ENCODE peak calls at places on chromosomes 16 and 17, in six cellular contexts. T is small intestine; R is stimulated activated CD8-positive, alpha-beta memory T cell treated with anti-CD3 and anti-CD28 coated beads, Interleukin-4, amount 100 ng/mL, for 1 hour; D is naive thymus-derived CD8-positive, alpha-beta T cell; M is EL; P is COR-L47. N is an unnamed sample.
A peak's percentile ranks its signal among the peaks of the same experiment; 100 is the strongest.

GRCh38 chr16:16197966-16198365 is 25.3 kb downstream of the ABCC6 start:
- DNase-seq in P (no peak), R (no peak), M (no peak), T (no peak), D (no peak), N (no peak)

GRCh38 chr17:50055055-50055425 is 870 bp upstream of the ITGA3 start:
- DNase-seq in T (peak; percentile 95), D (no peak), M (peak; percentile 39), R (no peak), P (peak; percentile 15), N (no peak)

GRCh38 chr16:1078579-1079021 is 6.1 kb downstream of the SSTR5 start:
- DNase-seq in P (peak; percentile 93), M (peak; percentile 26), R (no peak), D (no peak), T (peak; percentile 76), N (no peak)

GRCh38 chr17:14015286-14015685 is 54.0 kb upstream of the COX10 start:
- DNase-seq in M (no peak), R (no peak), D (no peak), T (no peak), P (no peak), N (no peak)

GRCh38 chr17:31053076-31053475 is 41.7 kb upstream of the NF1 start:
- DNase-seq in T (no peak), P (no peak), D (no peak), M (no peak), R (no peak), N (no peak)

GRCh38 chr16:19696961-19697360 is 21.1 kb downstream of the KNOP1 start:
- DNase-seq in R (no peak), T (no peak), D (no peak), P (peak; percentile 84), M (no peak), N (no peak)

GRCh38 chr16:64878964-64879363 is 242.9 kb downstream of the CDH11 start:
- DNase-seq in D (no peak), M (no peak), R (no peak), T (no peak), P (no peak), N (no peak)

GRCh38 chr17:8056232-8056975 is 17.5 kb downstream of the ALOX15B start:
- DNase-seq in R (no peak), M (peak; percentile 54), T (peak; percentile 72), P (no peak), D (peak; percentile 42), N (peak; percentile 96)

GRCh38 chr17:50934672-50935200 is 68.6 kb upstream of the TOB1 start:
- DNase-seq in D (no peak), M (no peak), P (no peak), T (no peak), R (no peak), N (no peak)

GRCh38 chr17:65131946-65132345 is 5.2 kb upstream of the RGS9 start:
- DNase-seq in D (no peak), T (peak; percentile 88), R (no peak), M (peak; percentile 87), P (no peak), N (no peak)

GRCh38 chr17:83181991-83182619 is 102.7 kb downstream of the METRNL start:
- DNase-seq in T (no peak), R (no peak), P (no peak), D (no peak), M (no peak), N (no peak)

GRCh38 chr17:60292697-60293096 is 99.2 kb downstream of the USP32 start:
- DNase-seq in M (no peak), R (no peak), P (no peak), T (no peak), D (no peak), N (no peak)

GRCh38 chr16:22291860-22292692 is 5.1 kb upstream of the POLR3E start:
- DNase-seq in T (no peak), M (no peak), D (no peak), P (no peak), R (no peak), N (no peak)

GRCh38 chr16:72291121-72291520 is 119.2 kb upstream of the PMFBP1 start:
- DNase-seq in P (no peak), D (no peak), R (no peak), T (no peak), M (peak; percentile 88), N (no peak)

GRCh38 chr17:79393358-79394038 is 217.4 kb downstream of the RBFOX3 start:
- DNase-seq in P (peak; percentile 77), M (peak; percentile 54), R (peak; percentile 21), D (peak; percentile 53), T (peak; percentile 59), N (peak; percentile 73)

GRCh38 chr17:28997811-28998210 is 8.0 kb downstream of the SEZ6 start:
- DNase-seq in R (no peak), P (peak; percentile 90), M (no peak), D (no peak), T (no peak), N (no peak)

GRCh38 chr17:41784207-41784744 is 2.2 kb downstream of the JUP start:
- DNase-seq in D (no peak), M (peak; percentile 55), P (no peak), T (peak; percentile 37), R (no peak), N (peak; percentile 97)

N was measured in NB4.